ENCODE peak calls at places on chromosomes 16 and 17, in eight cellular contexts. P is ureter, E is AG09319, X is H7, Y is GM10248, Q is NAMALWA, C is body of pancreas, R is NCI-H1092 treated with DMSO at 0.1 percent for 48 hours. M is an unnamed sample.

GRCh38 chr16:67942200-67942509 is 1.8 kb downstream of the LCAT start:
- DNase-seq in Q (peak; percentile 65), P (no peak), C (no peak), Y (peak; percentile 75), E (no peak), R (no peak), X (peak; percentile 94), M (no peak)

GRCh38 chr16:30351001-30351441 is 4.1 kb downstream of the CD2BP2 start:
- DNase-seq in X (no peak), C (no peak), E (no peak), P (no peak), Q (no peak), Y (no peak), R (no peak), M (no peak)

GRCh38 chr17:28547623-28548416 is 4.6 kb downstream of the UNC119 start:
- DNase-seq in C (peak; percentile 76), E (no peak), Y (peak; percentile 84), P (peak; percentile 71), X (peak; percentile 95), Q (peak; percentile 89), R (peak; percentile 34), M (peak; percentile 91)

GRCh38 chr17:28953444-28954118 is 2.3 kb upstream of the PHF12 start:
- DNase-seq in Q (peak; percentile 76), Y (peak; percentile 55), P (peak; percentile 64), R (peak; percentile 26), X (peak; percentile 90), C (peak; percentile 50), E (no peak), M (peak; percentile 49)

GRCh38 chr16:73199214-73199613 is 151.3 kb upstream of the ZFHX3 start:
- DNase-seq in Q (no peak), P (no peak), X (no peak), Y (no peak), E (no peak), R (no peak), C (no peak), M (no peak)

GRCh38 chr17:32323784-32324590 is 18.0 kb downstream of the C17orf75 start:
- DNase-seq in R (no peak), Y (no peak), Q (no peak), X (peak; percentile 73), P (peak; percentile 61), E (no peak), C (peak; percentile 56), M (no peak)

GRCh38 chr17:72397687-72398086 is 276.9 kb downstream of the SOX9 start:
- DNase-seq in E (no peak), R (no peak), P (no peak), X (no peak), Y (no peak), Q (no peak), C (no peak), M (no peak)

GRCh38 chr17:14078027-14078426 is 8.7 kb downstream of the COX10 start:
- DNase-seq in Q (no peak), E (no peak), R (no peak), X (no peak), P (no peak), C (no peak), Y (no peak), M (peak; percentile 55)

GRCh38 chr17:43401293-43401692 is 2.5 kb downstream of the ARL4D start:
- DNase-seq in R (no peak), E (peak; percentile 69), P (peak; percentile 70), Q (no peak), C (peak; percentile 41), X (no peak), Y (no peak), M (peak; percentile 40)

GRCh38 chr16:57725077-57725953 is 10.3 kb upstream of the KATNB1 start:
- DNase-seq in X (no peak), E (no peak), R (no peak), Y (no peak), Q (peak; percentile 21), C (no peak), P (no peak), M (no peak)

GRCh38 chr16:7624871-7625766 is 292.5 kb downstream of the RBFOX1 start:
- DNase-seq in Q (no peak), R (no peak), X (no peak), P (no peak), Y (no peak), C (no peak), E (no peak), M (no peak)

GRCh38 chr17:39152134-39152884 is 872 bp upstream of the PLXDC1 start:
- DNase-seq in Q (no peak), X (peak; percentile 65), R (no peak), E (no peak), C (no peak), Y (no peak), P (no peak), M (peak; percentile 65)

GRCh38 chr16:13702614-13703013 is 217.3 kb upstream of the ERCC4 start:
- DNase-seq in E (no peak), X (no peak), C (peak; percentile 40), R (no peak), P (no peak), Y (no peak), Q (no peak), M (no peak)

GRCh38 chr16:27928542-27928941 is 135.0 kb downstream of the GSG1L start:
- DNase-seq in Y (no peak), P (no peak), Q (no peak), R (no peak), X (no peak), E (no peak), C (no peak), M (no peak)

GRCh38 chr17:40432864-40433528 is 10.3 kb upstream of the IGFBP4 start:
- DNase-seq in R (no peak), E (no peak), X (no peak), C (no peak), Q (no peak), Y (no peak), P (peak; percentile 75), M (peak; percentile 68)

GRCh38 chr16:23579371-23579770 is 16.7 kb downstream of the NDUFAB1 start:
- DNase-seq in Q (no peak), X (no peak), Y (no peak), P (no peak), C (no peak), E (no peak), R (no peak), M (no peak)

GRCh38 chr17:59366040-59366757 is 34.7 kb downstream of the YPEL2 start:
- DNase-seq in C (peak; percentile 58), X (peak; percentile 90), Q (no peak), R (peak; percentile 75), E (no peak), Y (no peak), P (no peak), M (no peak)

GRCh38 chr16:81431554-81432353 is 12.9 kb upstream of the CMIP start:
- DNase-seq in C (no peak), E (peak; percentile 11), P (no peak), R (peak; percentile 58), Q (no peak), X (no peak), Y (no peak), M (peak; percentile 64)

GRCh38 chr16:76955629-76956028 is 235.4 kb upstream of the MON1B start:
- DNase-seq in Q (no peak), X (no peak), R (no peak), Y (no peak), E (no peak), C (no peak), P (no peak), M (no peak)

GRCh38 chr17:35942588-35943186 is 826 bp downstream of the LYZL6 start:
- DNase-seq in Y (no peak), C (no peak), P (no peak), R (no peak), X (no peak), E (no peak), Q (no peak), M (no peak)

GRCh38 chr17:49217651-49218413 is 7.3 kb downstream of the ABI3 start:
- DNase-seq in C (no peak), R (no peak), E (no peak), Q (peak; percentile 78), P (no peak), Y (peak; percentile 84), X (peak; percentile 60), M (peak; percentile 56)

GRCh38 chr17:75473246-75473645 is 16.8 kb downstream of the TMEM94 start:
- DNase-seq in C (no peak), R (no peak), E (no peak), Q (no peak), X (no peak), Y (no peak), P (no peak), M (peak; percentile 76)

M was measured in right cardiac atrium.